ENCODE peak calls at places on chromosomes 1 and 21, in ten cellular contexts. H, B, A, P, Q, S, R, G, L and F are unnamed samples.

GRCh38 chr1:204888294-204888693 is 17.6 kb downstream of the NFASC start:
- DNase-seq in H (peak; percentile 79), B (no peak), A (no peak), P (no peak), Q (no peak), S (no peak), R (no peak), G (no peak), L (no peak), F (no peak)

GRCh38 chr1:171611306-171611705 is 10.7 kb upstream of the MYOCOS start:
- DNase-seq in H (peak; percentile 58), B (no peak), A (no peak), P (no peak), Q (no peak), S (no peak), R (no peak), G (no peak), L (no peak), F (no peak)

GRCh38 chr1:156608981-156609380 is 7.7 kb upstream of the GPATCH4 start:
- DNase-seq in H (no peak), B (no peak), A (no peak), P (peak; percentile 55), Q (no peak), S (no peak), R (no peak), G (no peak), L (peak; percentile 58), F (no peak)

GRCh38 chr1:65890201-65890600 is 97.5 kb downstream of the PDE4B start:
- DNase-seq in H (no peak), B (no peak), A (no peak), P (no peak), Q (no peak), S (no peak), R (no peak), G (no peak), L (no peak), F (no peak)

GRCh38 chr1:219629481-219629880 is 16.6 kb upstream of the ZC3H11B start:
- DNase-seq in H (peak; percentile 53), B (no peak), A (no peak), P (no peak), Q (no peak), S (no peak), R (no peak), G (no peak), L (no peak), F (no peak)

GRCh38 chr1:213423041-213423440 is 372.0 kb downstream of the RPS6KC1 start:
- DNase-seq in H (no peak), B (no peak), A (no peak), P (no peak), Q (no peak), S (no peak), R (no peak), G (no peak), L (no peak), F (no peak)

GRCh38 chr1:166490437-166490784 is 323.6 kb upstream of the FAM78B start:
- DNase-seq in H (no peak), B (no peak), A (no peak), P (no peak), Q (no peak), S (no peak), R (no peak), G (no peak), L (no peak), F (no peak)

GRCh38 chr1:200226969-200227303 is 182.9 kb downstream of the ZNF281 start:
- DNase-seq in H (no peak), B (no peak), A (no peak), P (no peak), Q (no peak), S (no peak), R (no peak), G (no peak), L (peak; percentile 34), F (no peak)

DNA sequence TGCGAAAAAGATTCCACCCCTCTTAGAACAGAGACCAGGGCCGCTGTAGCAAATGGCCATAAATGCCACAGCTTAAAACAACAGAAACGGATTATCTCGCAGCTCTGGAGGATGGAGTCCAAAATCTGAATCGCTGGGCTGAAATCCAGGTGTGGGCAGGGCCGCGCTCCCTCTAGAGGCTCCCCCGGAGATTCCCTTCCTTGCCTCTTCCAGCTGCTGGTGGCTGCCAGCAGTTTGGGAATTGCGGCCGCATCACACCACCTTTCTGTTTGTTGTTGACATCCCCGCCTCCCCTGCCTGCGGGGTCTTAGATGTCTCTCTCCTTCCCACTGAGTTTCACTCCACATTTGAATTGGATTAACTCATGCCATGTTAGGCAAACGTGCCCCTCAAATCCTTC is 15.6 kb downstream of the PDE9A start:
- DNase-seq in H (peak; percentile 26), B (peak; percentile 67), A (peak; percentile 58), P (no peak), Q (no peak), S (no peak), R (no peak), G (no peak), L (no peak), F (no peak)
- TF ChIP-seq CTCF in H (peak; percentile 22), B (peak; percentile 56), A (no peak), P (no peak), Q (no peak), S (no peak), R (no peak), G (peak; percentile 54), L (no peak), F (peak; percentile 55)

DNA sequence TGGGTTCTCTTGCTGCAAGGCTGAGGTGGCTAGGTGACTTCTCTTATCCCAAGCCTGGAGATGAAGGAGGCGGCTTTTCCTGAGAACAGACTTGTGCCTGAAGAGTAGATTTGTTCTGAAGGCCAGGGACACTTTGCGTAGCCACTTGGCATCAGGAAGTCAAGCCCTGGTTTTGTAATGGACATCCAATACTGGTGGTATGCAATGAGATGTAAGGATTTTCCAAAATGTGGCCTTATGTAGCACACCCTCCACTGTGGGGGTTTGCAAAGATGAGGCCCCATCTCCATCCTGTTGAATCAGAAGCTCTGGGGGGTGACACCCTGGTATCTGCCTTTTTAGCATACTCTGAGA is 124.5 kb upstream of the IPO9 start:
- DNase-seq in H (no peak), B (no peak), A (no peak), P (no peak), Q (no peak), S (no peak), R (no peak), G (no peak), L (no peak), F (no peak)
- TF ChIP-seq CTCF in H (no peak), B (no peak), A (no peak), P (peak; percentile 28), Q (no peak), S (no peak), R (no peak), G (no peak), L (peak; percentile 67), F (no peak)

GRCh38 chr1:217889401-217889800 is 258.3 kb downstream of the SPATA17 start:
- DNase-seq in H (no peak), B (peak; percentile 84), A (no peak), P (no peak), Q (no peak), S (no peak), R (no peak), G (peak; percentile 47), L (no peak), F (no peak)
- TF ChIP-seq CTCF in H (peak; percentile 17), B (peak; percentile 85), A (no peak), P (no peak), Q (peak; percentile 18), S (peak; percentile 20), R (no peak), G (peak; percentile 89), L (no peak), F (peak; percentile 57)

GRCh38 chr1:47624531-47624930 is 186.7 kb downstream of the FOXD2 start:
- DNase-seq in H (no peak), B (peak; percentile 81), A (no peak), P (no peak), Q (no peak), S (peak; percentile 32), R (peak; percentile 42), G (peak; percentile 29), L (peak; percentile 42), F (no peak)
- TF ChIP-seq CTCF in H (no peak), B (peak; percentile 82), A (no peak), P (no peak), Q (no peak), S (peak; percentile 98), R (no peak), G (peak; percentile 91), L (no peak), F (no peak)

GRCh38 chr1:12078938-12079861 is 16.1 kb downstream of the TNFRSF8 start:
- DNase-seq in H (peak; percentile 68), B (peak; percentile 85), A (peak; percentile 65), P (peak; percentile 25), Q (peak; percentile 31), S (peak; percentile 27), R (no peak), G (no peak), L (peak; percentile 33), F (no peak)
- TF ChIP-seq CTCF in H (peak; percentile 77), B (peak; percentile 84), A (peak; percentile 28), P (no peak), Q (peak; percentile 70), S (peak; percentile 55), R (no peak), G (peak; percentile 90), L (peak; percentile 54), F (peak; percentile 43)

GRCh38 chr1:56311766-56312165 is 267.6 kb downstream of the PLPP3 start:
- DNase-seq in H (no peak), B (no peak), A (no peak), P (no peak), Q (no peak), S (no peak), R (no peak), G (no peak), L (no peak), F (no peak)

GRCh38 chr1:56315293-56315942 is 263.9 kb downstream of the PLPP3 start:
- DNase-seq in H (no peak), B (no peak), A (no peak), P (no peak), Q (no peak), S (no peak), R (no peak), G (no peak), L (no peak), F (no peak)

GRCh38 chr1:56313560-56313959 is 265.8 kb downstream of the PLPP3 start:
- DNase-seq in H (no peak), B (no peak), A (no peak), P (no peak), Q (no peak), S (no peak), R (no peak), G (no peak), L (no peak), F (no peak)

GRCh38 chr1:56309065-56309464 is 270.3 kb downstream of the PLPP3 start:
- DNase-seq in H (no peak), B (no peak), A (no peak), P (no peak), Q (no peak), S (no peak), R (no peak), G (no peak), L (no peak), F (no peak)

GRCh38 chr1:56310945-56311344 is 268.4 kb downstream of the PLPP3 start:
- DNase-seq in H (no peak), B (no peak), A (no peak), P (no peak), Q (no peak), S (no peak), R (no peak), G (no peak), L (no peak), F (no peak)
- TF ChIP-seq CTCF in H (no peak), B (no peak), A (no peak), P (no peak), Q (no peak), S (no peak), R (no peak), G (no peak), L (no peak), F (no peak)

GRCh38 chr1:25579947-25580309 is 36.5 kb downstream of the LDLRAP1 start:
- DNase-seq in H (no peak), B (no peak), A (no peak), P (no peak), Q (no peak), S (no peak), R (no peak), G (no peak), L (no peak), F (no peak)
- TF ChIP-seq CTCF in H (no peak), B (no peak), A (no peak), P (no peak), Q (no peak), S (no peak), R (no peak), G (no peak), L (no peak), F (no peak)